ENCODE peak calls at places on chromosomes 13 and 19, in seven cellular contexts. Y, V, D, B, U, M and R are unnamed samples.

GRCh38 chr19:12668937-12669271 is 2.3 kb downstream of the WDR83 start:
- DNase-seq in Y (peak; percentile 40), V (no peak), D (peak; percentile 65), B (peak; percentile 75), U (no peak), M (peak; percentile 70), R (peak; percentile 61)

GRCh38 chr19:7962644-7963268 is 19.3 kb upstream of the TIMM44 start:
- DNase-seq in Y (no peak), V (no peak), D (no peak), B (no peak), U (no peak), M (no peak), R (no peak)

GRCh38 chr13:95723428-95723827 is 46.5 kb downstream of the DNAJC3 start:
- DNase-seq in Y (no peak), V (no peak), D (no peak), B (no peak), U (no peak), M (no peak), R (no peak)

GRCh38 chr13:35916186-35916585 is 215.0 kb downstream of the DCLK1 start:
- DNase-seq in Y (no peak), V (no peak), D (no peak), B (no peak), U (no peak), M (peak; percentile 28), R (peak; percentile 30)

GRCh38 chr19:46659151-46660007 is 1.6 kb downstream of the DACT3 start:
- DNase-seq in Y (no peak), V (peak; percentile 64), D (no peak), B (peak; percentile 92), U (no peak), M (peak; percentile 71), R (peak; percentile 71)

GRCh38 chr19:18469245-18470107 is 31.5 kb upstream of the ISYNA1 start:
- DNase-seq in Y (peak; percentile 85), V (peak; percentile 48), D (peak; percentile 66), B (peak; percentile 85), U (no peak), M (peak; percentile 95), R (peak; percentile 82)

GRCh38 chr19:7196721-7197168 is 97.5 kb downstream of the INSR start:
- DNase-seq in Y (no peak), V (no peak), D (no peak), B (no peak), U (no peak), M (no peak), R (no peak)

GRCh38 chr19:52993342-52994178 is 20.2 kb upstream of the ERVV-1 start:
- DNase-seq in Y (no peak), V (no peak), D (peak; percentile 66), B (peak; percentile 84), U (no peak), M (peak; percentile 95), R (peak; percentile 94)

GRCh38 chr19:58357798-58358145 is 4.5 kb upstream of the A1BG start:
- DNase-seq in Y (no peak), V (no peak), D (no peak), B (no peak), U (no peak), M (no peak), R (no peak)

GRCh38 chr19:58364127-58364526 is 1.6 kb upstream of the ZNF497 start:
- DNase-seq in Y (no peak), V (no peak), D (no peak), B (no peak), U (no peak), M (no peak), R (no peak)

GRCh38 chr19:58356971-58357797 is 3.9 kb upstream of the A1BG start:
- DNase-seq in Y (no peak), V (no peak), D (no peak), B (no peak), U (no peak), M (no peak), R (no peak)

GRCh38 chr19:58362272-58362994 is at the start of gene ZNF497:
- DNase-seq in Y (peak; percentile 91), V (peak; percentile 100), D (peak; percentile 93), B (peak; percentile 98), U (peak; percentile 86), M (peak; percentile 97), R (peak; percentile 99)

DNA sequence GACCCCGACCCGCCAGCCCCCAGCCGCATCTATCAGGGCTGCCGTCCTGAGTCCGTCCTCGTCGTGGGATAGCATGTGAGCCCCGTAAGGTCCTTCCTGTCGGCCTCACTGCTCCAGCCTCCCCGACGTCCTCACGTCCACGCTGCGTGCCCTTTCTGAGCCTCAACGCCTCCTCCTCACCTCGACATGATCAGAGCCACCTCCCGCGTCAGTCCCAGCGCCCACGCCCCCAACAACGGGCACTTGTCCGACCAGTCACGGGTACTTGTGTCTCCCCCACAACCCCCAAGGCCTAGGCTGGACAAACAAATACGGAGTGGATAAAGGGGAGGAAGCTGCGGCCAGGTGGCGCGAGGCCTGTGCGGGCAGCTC is 665 bp downstream of the ZNF497 start:
- DNase-seq in Y (peak; percentile 49), V (peak; percentile 87), D (peak; percentile 47), B (peak; percentile 68), U (no peak), M (no peak), R (peak; percentile 83)
- TF ChIP-seq RFX5 in Y (no peak), V (no peak), D (no peak), B (no peak), U (no peak), M (no peak), R (no peak)

DNA sequence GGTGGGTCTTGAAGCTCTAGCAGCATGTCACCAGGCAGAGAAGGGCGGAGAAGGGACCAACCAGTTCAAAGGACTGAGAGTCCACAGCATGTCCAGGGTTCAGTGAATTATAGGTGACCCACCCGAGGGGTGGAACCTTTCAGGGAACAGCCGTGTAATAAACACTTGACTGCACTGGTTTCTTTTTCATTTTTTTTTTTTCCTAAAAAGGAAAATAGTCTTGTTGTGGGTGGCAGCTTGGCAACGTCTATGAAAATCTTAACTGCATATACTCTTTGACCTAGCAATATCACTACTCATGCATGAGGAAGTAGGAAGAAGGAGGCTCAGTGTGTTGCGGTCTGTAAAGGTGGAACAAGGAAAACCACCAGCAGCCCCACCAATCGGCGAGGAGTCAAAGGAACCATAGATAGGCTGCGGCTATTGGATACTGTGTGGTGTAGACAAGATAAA is 13.0 kb upstream of the MYH14 start:
- DNase-seq in Y (no peak), V (no peak), D (no peak), B (no peak), U (peak; percentile 37), M (no peak), R (no peak)
- TF ChIP-seq RFX5 in Y (no peak), V (no peak), D (no peak), B (no peak), U (no peak), M (no peak), R (no peak)

DNA sequence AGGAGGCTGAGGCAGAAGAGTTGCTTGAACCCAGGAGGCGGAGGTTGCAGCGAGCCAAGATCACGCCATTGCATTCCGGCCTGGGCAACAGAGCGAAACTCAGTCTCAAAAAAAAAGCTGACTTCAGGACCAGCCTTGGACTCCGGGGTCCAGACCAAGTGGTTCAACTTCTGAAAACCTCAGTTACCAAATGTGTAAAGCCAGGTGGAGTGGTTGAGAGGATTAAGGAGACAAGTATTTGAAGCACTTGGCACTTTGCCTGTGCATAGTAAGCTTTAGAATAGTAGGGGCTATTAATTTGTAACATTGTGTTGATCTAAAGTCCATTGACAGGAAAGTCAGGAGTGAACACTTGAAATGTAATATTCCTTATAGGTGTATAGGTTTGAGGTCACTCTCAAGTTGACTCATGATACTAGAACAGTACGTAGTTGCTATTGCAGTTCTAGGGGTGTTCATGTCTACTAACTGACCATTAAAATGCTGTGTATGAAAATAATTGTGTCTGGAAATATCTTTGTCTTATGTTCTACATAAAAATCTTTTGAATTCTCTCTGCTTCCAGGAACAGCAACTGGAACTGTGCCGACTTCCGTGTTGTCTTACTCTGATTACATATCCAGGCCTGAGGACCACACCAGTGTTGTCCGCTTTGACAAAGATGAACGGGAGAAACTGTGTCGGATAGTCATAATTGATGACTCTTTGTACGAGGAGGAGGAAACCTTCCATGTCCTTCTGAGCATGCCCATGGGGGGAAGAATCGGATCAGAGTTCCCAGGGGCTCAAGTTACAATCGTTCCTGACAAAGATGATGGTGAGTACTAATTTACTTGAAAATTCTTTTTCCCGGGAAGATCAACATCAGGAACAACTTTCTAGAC is 97.4 kb downstream of the FREM2 start:
- DNase-seq in Y (no peak), V (no peak), D (no peak), B (no peak), U (no peak), M (no peak), R (no peak)
- TF ChIP-seq RFX5 in Y (no peak), V (no peak), D (no peak), B (no peak), U (no peak), M (no peak), R (no peak)

GRCh38 chr13:79593611-79594275 is 112.8 kb downstream of the NDFIP2 start:
- DNase-seq in Y (no peak), V (no peak), D (peak; percentile 11), B (no peak), U (no peak), M (no peak), R (peak; percentile 44)
- TF ChIP-seq RFX5 in Y (no peak), V (no peak), D (no peak), B (no peak), U (no peak), M (no peak), R (no peak)

GRCh38 chr13:104140557-104140956 is 1074.3 kb upstream of the SLC10A2 start:
- DNase-seq in Y (no peak), V (no peak), D (no peak), B (no peak), U (no peak), M (no peak), R (no peak)
- TF ChIP-seq RFX5 in Y (no peak), V (no peak), D (no peak), B (no peak), U (no peak), M (no peak), R (no peak)